ENCODE peak calls at places on chromosomes 7 and 10, in seven cellular contexts. One of them, this sample, is unnamed.

GRCh38 chr7:44218418-44219201 is 17.8 kb downstream of the YKT6 start:
- DNase-seq in GM23248: no peak
- DNase-seq in activated T-cell treated with anti-CD3 and anti-CD28 coated beads, Interleukin-2, amount 50 U/mL, for 1 hour: no peak
- DNase-seq in germinal center: no peak
- DNase-seq in SK-N-DZ: peak; percentile 86
- DNase-seq in cardiac fibroblast: peak; percentile 22
- DNase-seq in ecto neural progenitor cell: peak; percentile 86
- DNase-seq in this sample: no peak

GRCh38 chr10:117926491-117926890 is 120.2 kb downstream of the RAB11FIP2 start:
- DNase-seq in SK-N-DZ: no peak
- DNase-seq in ecto neural progenitor cell: no peak
- DNase-seq in germinal center: no peak
- DNase-seq in cardiac fibroblast: peak; percentile 2
- DNase-seq in GM23248: no peak
- DNase-seq in activated T-cell treated with anti-CD3 and anti-CD28 coated beads, Interleukin-2, amount 50 U/mL, for 1 hour: no peak
- DNase-seq in this sample: no peak

GRCh38 chr10:12807096-12807755 is 194.3 kb downstream of the CCDC3 start:
- DNase-seq in activated T-cell treated with anti-CD3 and anti-CD28 coated beads, Interleukin-2, amount 50 U/mL, for 1 hour: no peak
- DNase-seq in cardiac fibroblast: no peak
- DNase-seq in ecto neural progenitor cell: no peak
- DNase-seq in SK-N-DZ: peak; percentile 20
- DNase-seq in germinal center: no peak
- DNase-seq in GM23248: no peak
- DNase-seq in this sample: no peak

GRCh38 chr10:56449770-56450169 is 88.7 kb upstream of the ZWINT start:
- DNase-seq in GM23248: no peak
- DNase-seq in cardiac fibroblast: no peak
- DNase-seq in germinal center: no peak
- DNase-seq in ecto neural progenitor cell: no peak
- DNase-seq in SK-N-DZ: peak; percentile 10
- DNase-seq in activated T-cell treated with anti-CD3 and anti-CD28 coated beads, Interleukin-2, amount 50 U/mL, for 1 hour: no peak
- DNase-seq in this sample: no peak

GRCh38 chr7:47734949-47735291 is 153.0 kb upstream of the TNS3 start:
- DNase-seq in ecto neural progenitor cell: no peak
- DNase-seq in germinal center: no peak
- DNase-seq in GM23248: no peak
- DNase-seq in SK-N-DZ: no peak
- DNase-seq in activated T-cell treated with anti-CD3 and anti-CD28 coated beads, Interleukin-2, amount 50 U/mL, for 1 hour: no peak
- DNase-seq in cardiac fibroblast: no peak
- DNase-seq in this sample: no peak

GRCh38 chr10:132834891-132835847 is 49.2 kb upstream of the NKX6-2 start:
- DNase-seq in ecto neural progenitor cell: peak; percentile 39
- DNase-seq in germinal center: no peak
- DNase-seq in SK-N-DZ: no peak
- DNase-seq in GM23248: no peak
- DNase-seq in cardiac fibroblast: no peak
- DNase-seq in activated T-cell treated with anti-CD3 and anti-CD28 coated beads, Interleukin-2, amount 50 U/mL, for 1 hour: no peak
- DNase-seq in this sample: no peak

GRCh38 chr7:54354436-54354835 is 187.7 kb upstream of the VSTM2A start:
- DNase-seq in GM23248: no peak
- DNase-seq in ecto neural progenitor cell: no peak
- DNase-seq in cardiac fibroblast: no peak
- DNase-seq in activated T-cell treated with anti-CD3 and anti-CD28 coated beads, Interleukin-2, amount 50 U/mL, for 1 hour: no peak
- DNase-seq in SK-N-DZ: no peak
- DNase-seq in germinal center: no peak
- DNase-seq in this sample: no peak

GRCh38 chr10:95229724-95230627 is 35.9 kb downstream of the ACSM6 start:
- DNase-seq in SK-N-DZ: no peak
- DNase-seq in activated T-cell treated with anti-CD3 and anti-CD28 coated beads, Interleukin-2, amount 50 U/mL, for 1 hour: no peak
- DNase-seq in germinal center: no peak
- DNase-seq in cardiac fibroblast: peak; percentile 91
- DNase-seq in ecto neural progenitor cell: no peak
- DNase-seq in GM23248: peak; percentile 96
- DNase-seq in this sample: no peak

GRCh38 chr10:132870426-132870825 is 71.9 kb downstream of the CFAP46 start:
- DNase-seq in germinal center: no peak
- DNase-seq in cardiac fibroblast: no peak
- DNase-seq in ecto neural progenitor cell: no peak
- DNase-seq in SK-N-DZ: no peak
- DNase-seq in activated T-cell treated with anti-CD3 and anti-CD28 coated beads, Interleukin-2, amount 50 U/mL, for 1 hour: no peak
- DNase-seq in GM23248: no peak
- DNase-seq in this sample: no peak

GRCh38 chr7:25835191-25835590 is 316.8 kb upstream of the NFE2L3 start:
- DNase-seq in ecto neural progenitor cell: no peak
- DNase-seq in activated T-cell treated with anti-CD3 and anti-CD28 coated beads, Interleukin-2, amount 50 U/mL, for 1 hour: no peak
- DNase-seq in cardiac fibroblast: peak; percentile 45
- DNase-seq in germinal center: no peak
- DNase-seq in GM23248: peak; percentile 73
- DNase-seq in SK-N-DZ: no peak
- DNase-seq in this sample: no peak

GRCh38 chr7:105399043-105399725 is 10.5 kb upstream of the SRPK2 start:
- DNase-seq in activated T-cell treated with anti-CD3 and anti-CD28 coated beads, Interleukin-2, amount 50 U/mL, for 1 hour: no peak
- DNase-seq in cardiac fibroblast: peak; percentile 61
- DNase-seq in GM23248: peak; percentile 53
- DNase-seq in SK-N-DZ: peak; percentile 38
- DNase-seq in ecto neural progenitor cell: no peak
- DNase-seq in germinal center: no peak
- DNase-seq in this sample: no peak

GRCh38 chr7:98511175-98511574 is 105.9 kb upstream of the NPTX2 start:
- DNase-seq in cardiac fibroblast: no peak
- DNase-seq in SK-N-DZ: no peak
- DNase-seq in germinal center: no peak
- DNase-seq in activated T-cell treated with anti-CD3 and anti-CD28 coated beads, Interleukin-2, amount 50 U/mL, for 1 hour: no peak
- DNase-seq in GM23248: no peak
- DNase-seq in ecto neural progenitor cell: no peak
- DNase-seq in this sample: no peak

This sample was measured in prostate gland.